ENCODE peak calls at places on chromosomes 6 and 20, in ten cellular contexts. One of them, this sample, is unnamed.

GRCh38 chr6:46191961-46192360 is 21.2 kb upstream of the ENPP5 start:
- DNase-seq in NCI-H1105: no peak
- DNase-seq in iPS-NIHi11: no peak
- DNase-seq in bronchial epithelial cell: peak
- DNase-seq in SK-N-DZ: no peak
- DNase-seq in activated CD8-positive, alpha-beta memory T cell treated with anti-CD3 and anti-CD28 coated beads for 48 hours: no peak
- DNase-seq in lower leg skin: no peak
- DNase-seq in right cardiac atrium: no peak
- DNase-seq in fibroblast of lung: peak
- DNase-seq in right lobe of liver: no peak
- DNase-seq in this sample: peak

GRCh38 chr20:12936524-12936923 is 72.2 kb upstream of the SPTLC3 start:
- DNase-seq in bronchial epithelial cell: peak
- DNase-seq in iPS-NIHi11: no peak
- DNase-seq in fibroblast of lung: no peak
- DNase-seq in lower leg skin: no peak
- DNase-seq in NCI-H1105: no peak
- DNase-seq in right cardiac atrium: no peak
- DNase-seq in SK-N-DZ: no peak
- DNase-seq in activated CD8-positive, alpha-beta memory T cell treated with anti-CD3 and anti-CD28 coated beads for 48 hours: no peak
- DNase-seq in right lobe of liver: no peak
- DNase-seq in this sample: peak

GRCh38 chr6:4295789-4296165 is 160.4 kb upstream of the ECI2 start:
- DNase-seq in fibroblast of lung: no peak
- DNase-seq in right cardiac atrium: no peak
- DNase-seq in SK-N-DZ: no peak
- DNase-seq in NCI-H1105: no peak
- DNase-seq in lower leg skin: no peak
- DNase-seq in right lobe of liver: no peak
- DNase-seq in bronchial epithelial cell: peak
- DNase-seq in iPS-NIHi11: no peak
- DNase-seq in activated CD8-positive, alpha-beta memory T cell treated with anti-CD3 and anti-CD28 coated beads for 48 hours: no peak
- DNase-seq in this sample: peak

GRCh38 chr6:16683524-16684194 is 77.6 kb downstream of the ATXN1 start:
- DNase-seq in NCI-H1105: no peak
- DNase-seq in bronchial epithelial cell: peak
- DNase-seq in SK-N-DZ: no peak
- DNase-seq in fibroblast of lung: peak
- DNase-seq in activated CD8-positive, alpha-beta memory T cell treated with anti-CD3 and anti-CD28 coated beads for 48 hours: no peak
- DNase-seq in iPS-NIHi11: no peak
- DNase-seq in lower leg skin: peak
- DNase-seq in right cardiac atrium: peak
- DNase-seq in right lobe of liver: peak
- DNase-seq in this sample: peak

GRCh38 chr6:105835373-105835772 is 250.8 kb upstream of the PRDM1 start:
- DNase-seq in iPS-NIHi11: peak
- DNase-seq in lower leg skin: no peak
- DNase-seq in NCI-H1105: peak
- DNase-seq in fibroblast of lung: peak
- DNase-seq in right lobe of liver: no peak
- DNase-seq in activated CD8-positive, alpha-beta memory T cell treated with anti-CD3 and anti-CD28 coated beads for 48 hours: no peak
- DNase-seq in SK-N-DZ: no peak
- DNase-seq in bronchial epithelial cell: peak
- DNase-seq in right cardiac atrium: peak
- DNase-seq in this sample: peak

GRCh38 chr6:32484614-32484998 is 44.9 kb downstream of the HLA-DRA start:
- DNase-seq in right lobe of liver: no peak
- DNase-seq in lower leg skin: no peak
- DNase-seq in SK-N-DZ: no peak
- DNase-seq in activated CD8-positive, alpha-beta memory T cell treated with anti-CD3 and anti-CD28 coated beads for 48 hours: no peak
- DNase-seq in NCI-H1105: no peak
- DNase-seq in fibroblast of lung: no peak
- DNase-seq in iPS-NIHi11: no peak
- DNase-seq in bronchial epithelial cell: no peak
- DNase-seq in right cardiac atrium: no peak
- DNase-seq in this sample: no peak

GRCh38 chr20:60453847-60454246 is 495.6 kb downstream of the CDH26 start:
- DNase-seq in activated CD8-positive, alpha-beta memory T cell treated with anti-CD3 and anti-CD28 coated beads for 48 hours: no peak
- DNase-seq in iPS-NIHi11: peak
- DNase-seq in NCI-H1105: no peak
- DNase-seq in right lobe of liver: no peak
- DNase-seq in fibroblast of lung: no peak
- DNase-seq in lower leg skin: no peak
- DNase-seq in SK-N-DZ: no peak
- DNase-seq in right cardiac atrium: no peak
- DNase-seq in bronchial epithelial cell: no peak
- DNase-seq in this sample: no peak

GRCh38 chr20:48433178-48433577 is 394.6 kb downstream of the PREX1 start:
- DNase-seq in NCI-H1105: no peak
- DNase-seq in fibroblast of lung: no peak
- DNase-seq in activated CD8-positive, alpha-beta memory T cell treated with anti-CD3 and anti-CD28 coated beads for 48 hours: no peak
- DNase-seq in right cardiac atrium: no peak
- DNase-seq in SK-N-DZ: no peak
- DNase-seq in right lobe of liver: no peak
- DNase-seq in bronchial epithelial cell: no peak
- DNase-seq in iPS-NIHi11: no peak
- DNase-seq in lower leg skin: no peak
- DNase-seq in this sample: no peak

GRCh38 chr6:28758046-28758817 is 165.6 kb downstream of the TRIM27 start:
- DNase-seq in bronchial epithelial cell: peak
- DNase-seq in right lobe of liver: no peak
- DNase-seq in NCI-H1105: peak
- DNase-seq in right cardiac atrium: no peak
- DNase-seq in fibroblast of lung: peak
- DNase-seq in iPS-NIHi11: peak
- DNase-seq in activated CD8-positive, alpha-beta memory T cell treated with anti-CD3 and anti-CD28 coated beads for 48 hours: no peak
- DNase-seq in SK-N-DZ: no peak
- DNase-seq in lower leg skin: no peak
- DNase-seq in this sample: peak

GRCh38 chr6:128857806-128858205 is 25.1 kb upstream of the LAMA2 start:
- DNase-seq in SK-N-DZ: no peak
- DNase-seq in lower leg skin: no peak
- DNase-seq in iPS-NIHi11: no peak
- DNase-seq in NCI-H1105: no peak
- DNase-seq in fibroblast of lung: no peak
- DNase-seq in bronchial epithelial cell: no peak
- DNase-seq in right lobe of liver: no peak
- DNase-seq in activated CD8-positive, alpha-beta memory T cell treated with anti-CD3 and anti-CD28 coated beads for 48 hours: no peak
- DNase-seq in right cardiac atrium: no peak
- DNase-seq in this sample: no peak

GRCh38 chr6:161318456-161318855 is 44.6 kb upstream of the AGPAT4 start:
- DNase-seq in right cardiac atrium: no peak
- DNase-seq in lower leg skin: no peak
- DNase-seq in iPS-NIHi11: no peak
- DNase-seq in activated CD8-positive, alpha-beta memory T cell treated with anti-CD3 and anti-CD28 coated beads for 48 hours: no peak
- DNase-seq in SK-N-DZ: no peak
- DNase-seq in NCI-H1105: no peak
- DNase-seq in fibroblast of lung: no peak
- DNase-seq in right lobe of liver: no peak
- DNase-seq in bronchial epithelial cell: no peak
- DNase-seq in this sample: no peak

GRCh38 chr6:105259912-105260889 is 80.4 kb upstream of the POPDC3 start:
- DNase-seq in NCI-H1105: peak
- DNase-seq in iPS-NIHi11: no peak
- DNase-seq in right cardiac atrium: no peak
- DNase-seq in right lobe of liver: no peak
- DNase-seq in lower leg skin: no peak
- DNase-seq in fibroblast of lung: no peak
- DNase-seq in SK-N-DZ: peak
- DNase-seq in bronchial epithelial cell: no peak
- DNase-seq in activated CD8-positive, alpha-beta memory T cell treated with anti-CD3 and anti-CD28 coated beads for 48 hours: no peak
- DNase-seq in this sample: no peak

GRCh38 chr20:33415948-33416347 is 14.6 kb upstream of the CDK5RAP1 start:
- DNase-seq in activated CD8-positive, alpha-beta memory T cell treated with anti-CD3 and anti-CD28 coated beads for 48 hours: no peak
- DNase-seq in lower leg skin: no peak
- DNase-seq in SK-N-DZ: peak
- DNase-seq in bronchial epithelial cell: peak
- DNase-seq in fibroblast of lung: peak
- DNase-seq in iPS-NIHi11: peak
- DNase-seq in right cardiac atrium: no peak
- DNase-seq in NCI-H1105: peak
- DNase-seq in right lobe of liver: peak
- DNase-seq in this sample: peak

GRCh38 chr20:32439132-32439829 is 81.2 kb downstream of the ASXL1 start:
- DNase-seq in right lobe of liver: no peak
- DNase-seq in lower leg skin: peak
- DNase-seq in NCI-H1105: no peak
- DNase-seq in fibroblast of lung: peak
- DNase-seq in iPS-NIHi11: no peak
- DNase-seq in bronchial epithelial cell: no peak
- DNase-seq in activated CD8-positive, alpha-beta memory T cell treated with anti-CD3 and anti-CD28 coated beads for 48 hours: peak
- DNase-seq in right cardiac atrium: no peak
- DNase-seq in SK-N-DZ: no peak
- DNase-seq in this sample: no peak

GRCh38 chr20:60123652-60124051 is 165.4 kb downstream of the CDH26 start:
- DNase-seq in right cardiac atrium: no peak
- DNase-seq in iPS-NIHi11: no peak
- DNase-seq in activated CD8-positive, alpha-beta memory T cell treated with anti-CD3 and anti-CD28 coated beads for 48 hours: no peak
- DNase-seq in fibroblast of lung: no peak
- DNase-seq in bronchial epithelial cell: peak
- DNase-seq in lower leg skin: no peak
- DNase-seq in right lobe of liver: no peak
- DNase-seq in SK-N-DZ: no peak
- DNase-seq in NCI-H1105: no peak
- DNase-seq in this sample: peak

GRCh38 chr6:100217225-100217624 is 223.2 kb upstream of the MCHR2 start:
- DNase-seq in NCI-H1105: no peak
- DNase-seq in right cardiac atrium: no peak
- DNase-seq in lower leg skin: no peak
- DNase-seq in fibroblast of lung: no peak
- DNase-seq in activated CD8-positive, alpha-beta memory T cell treated with anti-CD3 and anti-CD28 coated beads for 48 hours: no peak
- DNase-seq in bronchial epithelial cell: no peak
- DNase-seq in SK-N-DZ: no peak
- DNase-seq in right lobe of liver: no peak
- DNase-seq in iPS-NIHi11: no peak
- DNase-seq in this sample: no peak

GRCh38 chr6:130296854-130297253 is 69.0 kb upstream of the TMEM200A start:
- DNase-seq in iPS-NIHi11: peak
- DNase-seq in activated CD8-positive, alpha-beta memory T cell treated with anti-CD3 and anti-CD28 coated beads for 48 hours: no peak
- DNase-seq in NCI-H1105: no peak
- DNase-seq in SK-N-DZ: no peak
- DNase-seq in right lobe of liver: no peak
- DNase-seq in fibroblast of lung: no peak
- DNase-seq in bronchial epithelial cell: no peak
- DNase-seq in lower leg skin: no peak
- DNase-seq in right cardiac atrium: no peak
- DNase-seq in this sample: peak